ENCODE peak calls at places on chromosomes 1 and 21, in seven cellular contexts. P is activated CD8-positive, alpha-beta T cell treated with anti-CD3 and anti-CD28 coated beads for 36 hours; V is stomach; K is D721Med; D is body of pancreas; S is fibroblast of pulmonary artery; T is fibroblast of villous mesenchyme. M is an unnamed sample.

GRCh38 chr1:207863893-207864535 is 46.9 kb downstream of the CD34 start:
- DNase-seq in P (peak), V (no peak), K (no peak), D (no peak), S (no peak), T (no peak), M (peak)

GRCh38 chr1:11690669-11691301 is 725 bp upstream of the DRAXIN start:
- DNase-seq in P (no peak), V (no peak), K (no peak), D (no peak), S (no peak), T (no peak), M (no peak)

GRCh38 chr21:38120984-38121855 is 135.6 kb upstream of the KCNJ15 start:
- DNase-seq in P (no peak), V (no peak), K (peak), D (no peak), S (no peak), T (peak), M (no peak)

GRCh38 chr1:108750476-108751191 is 4.2 kb downstream of the STXBP3 start:
- DNase-seq in P (no peak), V (no peak), K (no peak), D (no peak), S (no peak), T (no peak), M (no peak)

GRCh38 chr1:64523938-64524337 is 54.0 kb downstream of the CACHD1 start:
- DNase-seq in P (no peak), V (no peak), K (no peak), D (no peak), S (no peak), T (no peak), M (no peak)

GRCh38 chr1:206951318-206952105 is 5.2 kb upstream of the PIGR start:
- DNase-seq in P (no peak), V (no peak), K (no peak), D (peak), S (no peak), T (no peak), M (no peak)

GRCh38 chr1:17011439-17012307 is at the start of gene ATP13A2:
- DNase-seq in P (peak), V (peak), K (peak), D (peak), S (peak), T (peak), M (peak)

GRCh38 chr1:12165342-12165741 is 1.4 kb upstream of the TNFRSF1B start:
- DNase-seq in P (no peak), V (no peak), K (no peak), D (no peak), S (no peak), T (no peak), M (no peak)

GRCh38 chr1:55318111-55318817 is 103.1 kb upstream of the USP24 start:
- DNase-seq in P (no peak), V (no peak), K (no peak), D (no peak), S (no peak), T (no peak), M (no peak)

GRCh38 chr1:41735587-41736290 is 183.0 kb downstream of the HIVEP3 start:
- DNase-seq in P (no peak), V (no peak), K (no peak), D (no peak), S (no peak), T (peak), M (no peak)

GRCh38 chr1:196611873-196612272 is 3.6 kb upstream of the KCNT2 start:
- DNase-seq in P (no peak), V (no peak), K (no peak), D (no peak), S (no peak), T (no peak), M (no peak)

GRCh38 chr1:23787701-23788100 is 3.2 kb upstream of the LYPLA2 start:
- DNase-seq in P (no peak), V (no peak), K (no peak), D (no peak), S (no peak), T (no peak), M (no peak)

GRCh38 chr1:43304771-43305300 is 4.1 kb downstream of the TIE1 start:
- DNase-seq in P (no peak), V (no peak), K (no peak), D (no peak), S (no peak), T (no peak), M (no peak)

GRCh38 chr1:5460974-5461373 is 531.3 kb downstream of the NPHP4 start:
- DNase-seq in P (no peak), V (no peak), K (no peak), D (no peak), S (no peak), T (no peak), M (no peak)

GRCh38 chr1:40143891-40144575 is 17.2 kb upstream of the RLF start:
- DNase-seq in P (peak), V (peak), K (no peak), D (peak), S (peak), T (peak), M (peak)

GRCh38 chr1:93180723-93181613 is at the start of gene CCDC18:
- DNase-seq in P (peak), V (no peak), K (no peak), D (no peak), S (peak), T (peak), M (peak)

GRCh38 chr1:67372136-67372535 is 58.1 kb downstream of the SERBP1 start:
- DNase-seq in P (no peak), V (no peak), K (no peak), D (no peak), S (peak), T (peak), M (no peak)

GRCh38 chr1:8226747-8227146 is 91.2 kb upstream of the SLC45A1 start:
- DNase-seq in P (peak), V (no peak), K (no peak), D (no peak), S (no peak), T (no peak), M (no peak)

GRCh38 chr1:150186789-150187559 is 37.3 kb downstream of the PLEKHO1 start:
- DNase-seq in P (peak), V (no peak), K (no peak), D (no peak), S (peak), T (peak), M (peak)

GRCh38 chr1:13863701-13864100 is 163.7 kb downstream of the PRDM2 start:
- DNase-seq in P (no peak), V (no peak), K (no peak), D (no peak), S (no peak), T (no peak), M (no peak)

DNA sequence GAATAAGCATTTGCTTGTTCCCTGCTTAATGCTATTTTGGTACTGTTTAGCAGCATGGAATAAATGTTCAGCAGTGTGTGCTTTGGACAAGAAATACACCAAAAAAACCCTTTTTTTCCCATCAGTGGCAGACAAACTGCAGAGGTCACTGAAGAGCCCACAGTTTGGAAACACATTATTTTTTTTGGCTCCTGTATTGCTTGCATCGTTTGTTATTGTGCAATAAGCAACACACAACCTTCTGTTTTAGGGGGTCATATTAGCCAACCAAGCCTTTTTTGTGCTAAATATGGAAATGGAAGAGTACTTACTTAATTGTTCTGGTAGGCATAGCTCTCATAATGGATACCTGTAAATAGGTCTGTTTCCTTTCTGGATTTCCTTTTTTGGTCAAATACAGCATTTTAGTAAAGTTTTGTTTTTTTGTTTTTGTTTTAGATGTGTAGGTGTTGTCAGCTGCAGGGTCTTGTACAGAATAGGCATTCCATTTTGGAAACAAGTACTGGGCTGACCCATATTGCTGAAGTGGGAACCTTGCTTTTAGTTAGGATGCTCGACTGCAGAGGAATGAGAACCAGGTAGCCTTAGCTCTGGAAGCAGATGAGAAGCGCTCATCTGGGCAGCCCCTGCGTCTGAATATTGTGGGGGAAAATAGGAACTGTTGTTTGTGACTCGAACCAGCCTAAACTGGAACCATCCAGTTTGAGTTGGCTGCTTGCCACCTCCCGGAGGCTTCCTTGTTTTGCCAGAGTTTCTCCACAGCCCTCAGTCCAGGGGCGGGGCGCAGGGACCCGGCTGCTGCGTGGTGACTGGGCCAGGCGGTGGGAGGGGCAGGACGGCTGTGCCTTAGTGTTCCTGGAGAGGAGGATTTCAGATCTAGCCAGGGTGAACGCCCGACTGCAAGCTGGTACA is 38.5 kb downstream of the SPEN start:
- DNase-seq in P (peak), V (peak), K (no peak), D (peak), S (peak), T (peak), M (peak)
- TF ChIP-seq CTCF in P (no peak), V (no peak), K (no peak), D (peak), S (peak), T (peak), M (no peak)

GRCh38 chr21:45069711-45070110 is 4.7 kb upstream of the ADARB1 start:
- DNase-seq in P (no peak), V (no peak), K (no peak), D (no peak), S (no peak), T (peak), M (no peak)
- TF ChIP-seq CTCF in P (no peak), V (no peak), K (no peak), D (no peak), S (no peak), T (no peak), M (no peak)

DNA sequence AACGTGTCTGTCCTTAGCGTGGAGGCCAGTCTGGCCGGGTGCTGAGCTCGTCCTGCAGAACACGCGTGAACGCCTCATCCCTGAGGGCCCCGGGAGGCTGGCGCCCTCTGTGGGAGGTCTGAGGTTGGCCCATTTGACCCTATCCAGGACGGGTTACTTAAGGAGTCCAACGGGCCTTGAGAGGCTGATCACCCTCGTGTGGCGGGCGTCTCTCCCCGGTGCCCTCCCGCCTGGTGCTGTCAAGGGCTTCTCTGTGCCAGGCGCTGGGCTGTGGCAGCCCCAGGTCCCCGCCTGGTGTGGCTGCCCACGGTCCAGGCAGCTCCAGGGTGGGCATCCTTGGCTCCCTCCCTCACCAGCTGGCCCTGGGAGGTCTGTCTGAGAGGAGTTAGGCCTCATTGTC is 9.7 kb downstream of the SKI start:
- DNase-seq in P (no peak), V (no peak), K (no peak), D (no peak), S (no peak), T (peak), M (no peak)
- TF ChIP-seq CTCF in P (no peak), V (no peak), K (peak), D (no peak), S (peak), T (peak), M (peak)

DNA sequence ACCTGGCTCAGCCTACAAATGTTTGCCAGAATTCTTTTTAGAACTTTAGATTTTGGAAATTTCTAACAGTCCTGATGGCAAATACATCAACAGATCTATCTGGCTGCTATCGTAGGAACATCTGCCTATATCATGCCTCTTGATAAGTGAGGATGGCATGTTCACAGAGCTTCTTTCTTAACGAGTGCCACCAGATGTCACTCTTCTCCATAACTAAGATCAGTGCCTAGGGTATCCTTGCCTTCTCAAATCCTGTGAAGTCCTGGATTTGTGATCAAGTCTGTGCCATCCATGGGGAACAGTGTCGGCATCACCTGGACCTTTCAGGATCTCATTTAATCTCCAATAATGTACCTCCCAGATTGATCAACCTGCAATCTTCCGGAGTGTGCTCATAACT is 36.5 kb upstream of the CD5L start:
- DNase-seq in P (no peak), V (no peak), K (no peak), D (no peak), S (peak), T (peak), M (peak)
- TF ChIP-seq CTCF in P (peak), V (no peak), K (peak), D (peak), S (peak), T (peak), M (peak)

M was measured in GM10248.